ENCODE peak calls at places on chromosome 7, in six cellular contexts. One of them, this sample, is unnamed. For H3K36me3, the result is how much of the 10 kb centered on the place peaks cover.

GRCh38 chr7:144786522-144786921 is 49.3 kb downstream of the TPK1 start:
- DNase-seq in prostate gland: no peak
- DNase-seq in esophagus muscularis mucosa: no peak
- DNase-seq in heart left ventricle: no peak
- DNase-seq in stomach: no peak
- DNase-seq in IMR-90: no peak
- DNase-seq in this sample: no peak

GRCh38 chr7:149870701-149871483 is 2.9 kb upstream of the ATP6V0E2 start:
- DNase-seq in esophagus muscularis mucosa: no peak
- DNase-seq in heart left ventricle: peak
- DNase-seq in prostate gland: no peak
- DNase-seq in stomach: no peak
- DNase-seq in IMR-90: no peak
- DNase-seq in this sample: no peak

GRCh38 chr7:132406039-132406438 is 170.2 kb downstream of the PLXNA4 start:
- DNase-seq in esophagus muscularis mucosa: no peak
- DNase-seq in heart left ventricle: no peak
- DNase-seq in prostate gland: no peak
- DNase-seq in IMR-90: no peak
- DNase-seq in stomach: no peak
- DNase-seq in this sample: no peak

GRCh38 chr7:713488-714230 is 12.8 kb upstream of the DNAAF5 start:
- DNase-seq in IMR-90: no peak
- DNase-seq in stomach: no peak
- DNase-seq in prostate gland: no peak
- DNase-seq in heart left ventricle: no peak
- DNase-seq in esophagus muscularis mucosa: no peak
- DNase-seq in this sample: peak

GRCh38 chr7:836429-836828 is 4.2 kb downstream of the SUN1 start:
- DNase-seq in stomach: no peak
- DNase-seq in esophagus muscularis mucosa: no peak
- DNase-seq in prostate gland: no peak
- DNase-seq in heart left ventricle: peak
- DNase-seq in IMR-90: peak
- DNase-seq in this sample: no peak

GRCh38 chr7:73526892-73527821 is 5.1 kb upstream of the BAZ1B start:
- DNase-seq in prostate gland: no peak
- DNase-seq in heart left ventricle: no peak
- DNase-seq in stomach: no peak
- DNase-seq in esophagus muscularis mucosa: no peak
- DNase-seq in IMR-90: no peak
- DNase-seq in this sample: no peak

GRCh38 chr7:74026406-74027123 is 1.4 kb upstream of the ELN start:
- DNase-seq in prostate gland: peak
- DNase-seq in stomach: peak
- DNase-seq in esophagus muscularis mucosa: peak
- DNase-seq in heart left ventricle: peak
- DNase-seq in IMR-90: peak
- DNase-seq in this sample: no peak

GRCh38 chr7:17583786-17584185 is 285.3 kb downstream of the AHR start:
- DNase-seq in prostate gland: no peak
- DNase-seq in heart left ventricle: no peak
- DNase-seq in stomach: no peak
- DNase-seq in IMR-90: no peak
- DNase-seq in esophagus muscularis mucosa: no peak
- DNase-seq in this sample: no peak

GRCh38 chr7:105209870-105210269 is 178.9 kb downstream of the SRPK2 start:
- DNase-seq in stomach: no peak
- DNase-seq in prostate gland: no peak
- DNase-seq in esophagus muscularis mucosa: no peak
- DNase-seq in IMR-90: peak
- DNase-seq in heart left ventricle: no peak
- DNase-seq in this sample: no peak

GRCh38 chr7:17771901-17772408 is 168.3 kb downstream of the SNX13 start:
- DNase-seq in IMR-90: no peak
- DNase-seq in prostate gland: no peak
- DNase-seq in heart left ventricle: no peak
- DNase-seq in esophagus muscularis mucosa: no peak
- DNase-seq in stomach: no peak
- DNase-seq in this sample: no peak

GRCh38 chr7:154914580-154915380 is 88.1 kb downstream of the PAXIP1 start:
- DNase-seq in IMR-90: no peak
- DNase-seq in prostate gland: no peak
- DNase-seq in heart left ventricle: no peak
- DNase-seq in stomach: no peak
- DNase-seq in esophagus muscularis mucosa: no peak
- DNase-seq in this sample: peak

GRCh38 chr7:142352543-142352942 is 94.7 kb upstream of the PRSS58 start:
- DNase-seq in stomach: no peak
- DNase-seq in IMR-90: peak
- DNase-seq in heart left ventricle: no peak
- DNase-seq in esophagus muscularis mucosa: no peak
- DNase-seq in prostate gland: no peak
- DNase-seq in this sample: no peak

GRCh38 chr7:95545007-95545615 is 51.2 kb downstream of the PDK4 start:
- DNase-seq in IMR-90: peak
- DNase-seq in prostate gland: peak
- DNase-seq in esophagus muscularis mucosa: no peak
- DNase-seq in heart left ventricle: peak
- DNase-seq in stomach: peak
- DNase-seq in this sample: no peak

GRCh38 chr7:650339-651031 is 76.0 kb upstream of the DNAAF5 start:
- DNase-seq in esophagus muscularis mucosa: no peak
- DNase-seq in stomach: no peak
- DNase-seq in heart left ventricle: peak
- DNase-seq in IMR-90: no peak
- DNase-seq in prostate gland: no peak
- DNase-seq in this sample: no peak

GRCh38 chr7:140596751-140597424 is 43.7 kb downstream of the DENND2A start:
- DNase-seq in heart left ventricle: no peak
- DNase-seq in prostate gland: no peak
- DNase-seq in stomach: no peak
- DNase-seq in IMR-90: peak
- DNase-seq in esophagus muscularis mucosa: no peak
- DNase-seq in this sample: no peak

GRCh38 chr7:50591480-50592438 is 26.6 kb upstream of the DDC start:
- DNase-seq in stomach: no peak
- DNase-seq in prostate gland: no peak
- DNase-seq in IMR-90: no peak
- DNase-seq in heart left ventricle: no peak
- DNase-seq in esophagus muscularis mucosa: no peak
- DNase-seq in this sample: no peak

GRCh38 chr7:94391716-94392390 is 2.8 kb upstream of the COL1A2 start:
- DNase-seq in IMR-90: peak
- DNase-seq in prostate gland: no peak
- DNase-seq in esophagus muscularis mucosa: no peak
- DNase-seq in heart left ventricle: peak
- DNase-seq in stomach: no peak
- DNase-seq in this sample: no peak

GRCh38 chr7:151940048-151940845 is 16.0 kb upstream of the GALNTL5 start:
- DNase-seq in IMR-90: peak
- DNase-seq in heart left ventricle: no peak
- DNase-seq in esophagus muscularis mucosa: no peak
- DNase-seq in prostate gland: no peak
- DNase-seq in stomach: no peak
- DNase-seq in this sample: no peak

GRCh38 chr7:130180571-130180971 is 24.6 kb downstream of the TMEM209 start:
- DNase-seq in heart left ventricle: no peak
- DNase-seq in prostate gland: no peak
- DNase-seq in esophagus muscularis mucosa: no peak
- DNase-seq in IMR-90: peak
- DNase-seq in stomach: no peak
- DNase-seq in this sample: no peak

GRCh38 chr7:157431951-157432540 is 95.2 kb downstream of the DNAJB6 start:
- DNase-seq in stomach: peak
- DNase-seq in IMR-90: no peak
- DNase-seq in esophagus muscularis mucosa: no peak
- DNase-seq in heart left ventricle: peak
- DNase-seq in prostate gland: no peak
- DNase-seq in this sample: no peak

GRCh38 chr7:91533996-91534395 is 269.8 kb downstream of the FZD1 start:
- DNase-seq in heart left ventricle: no peak
- DNase-seq in esophagus muscularis mucosa: no peak
- DNase-seq in prostate gland: no peak
- DNase-seq in stomach: no peak
- DNase-seq in IMR-90: no peak
- DNase-seq in this sample: no peak
- TF ChIP-seq POLR2A in heart left ventricle: no peak
- TF ChIP-seq POLR2A in esophagus muscularis mucosa: no peak
- TF ChIP-seq POLR2A in prostate gland: no peak
- TF ChIP-seq POLR2A in stomach: no peak
- TF ChIP-seq POLR2A in IMR-90: no peak
- TF ChIP-seq POLR2A in this sample: no peak

GRCh38 chr7:70764004-70764691 is 367.8 kb upstream of the GALNT17 start:
- DNase-seq in IMR-90: no peak
- DNase-seq in esophagus muscularis mucosa: no peak
- DNase-seq in stomach: no peak
- DNase-seq in prostate gland: no peak
- DNase-seq in heart left ventricle: no peak
- DNase-seq in this sample: no peak

GRCh38 chr7:70764701-70765208 is 367.2 kb upstream of the GALNT17 start:
- DNase-seq in esophagus muscularis mucosa: no peak
- DNase-seq in heart left ventricle: no peak
- DNase-seq in IMR-90: no peak
- DNase-seq in stomach: no peak
- DNase-seq in prostate gland: no peak
- DNase-seq in this sample: no peak

GRCh38 chr7:70762697-70763096 is 369.2 kb upstream of the GALNT17 start:
- DNase-seq in stomach: no peak
- DNase-seq in esophagus muscularis mucosa: no peak
- DNase-seq in IMR-90: no peak
- DNase-seq in prostate gland: no peak
- DNase-seq in heart left ventricle: no peak
- DNase-seq in this sample: no peak

GRCh38 chr7:70765651-70766050 is 366.3 kb upstream of the GALNT17 start:
- DNase-seq in stomach: no peak
- DNase-seq in heart left ventricle: no peak
- DNase-seq in prostate gland: no peak
- DNase-seq in esophagus muscularis mucosa: no peak
- DNase-seq in IMR-90: no peak
- DNase-seq in this sample: no peak

GRCh38 chr7:70761711-70762328 is 370.1 kb upstream of the GALNT17 start:
- DNase-seq in heart left ventricle: no peak
- DNase-seq in esophagus muscularis mucosa: no peak
- DNase-seq in stomach: no peak
- DNase-seq in prostate gland: no peak
- DNase-seq in IMR-90: no peak
- DNase-seq in this sample: no peak
- H3K36me3 ChIP-seq in heart left ventricle: under half
- H3K36me3 ChIP-seq in esophagus muscularis mucosa: under half
- H3K36me3 ChIP-seq in stomach: under half
- H3K36me3 ChIP-seq in prostate gland: under half
- H3K36me3 ChIP-seq in IMR-90: under half
- H3K36me3 ChIP-seq in this sample: under half

DNA sequence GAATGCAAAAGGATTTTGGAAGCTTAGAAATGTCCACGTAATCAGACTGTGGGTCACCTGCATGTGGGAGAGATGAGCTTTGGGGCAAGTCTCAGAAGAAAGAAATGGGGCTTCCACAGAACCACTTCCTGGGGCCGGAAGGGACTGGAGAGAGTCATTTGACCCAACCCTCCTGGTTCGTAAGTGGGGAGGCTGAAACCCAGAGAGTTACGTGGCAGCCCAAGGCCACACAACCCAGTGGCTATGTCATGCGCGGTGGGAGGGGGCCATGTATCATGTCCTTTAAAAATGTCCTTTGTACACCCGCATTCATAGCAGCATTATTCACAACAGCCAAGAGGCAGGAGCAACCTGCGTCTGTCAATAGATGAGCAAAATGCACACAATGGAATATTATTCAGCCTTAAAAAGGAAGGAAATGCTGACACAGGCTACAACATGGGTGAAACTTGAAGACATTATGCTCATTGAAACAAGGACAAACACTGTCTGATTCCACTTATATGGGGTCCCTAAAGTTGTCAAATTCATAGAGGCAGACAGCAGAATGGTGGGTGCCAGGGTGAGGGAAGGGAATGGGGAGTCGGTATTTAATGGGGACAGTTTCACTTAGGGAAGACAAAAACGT is 15.1 kb downstream of the CAMK2B start:
- DNase-seq in esophagus muscularis mucosa: peak
- DNase-seq in heart left ventricle: no peak
- DNase-seq in stomach: peak
- DNase-seq in prostate gland: no peak
- DNase-seq in IMR-90: no peak
- DNase-seq in this sample: peak
- H3K4me3 ChIP-seq in esophagus muscularis mucosa: peak
- H3K4me3 ChIP-seq in heart left ventricle: peak
- H3K4me3 ChIP-seq in stomach: peak
- H3K4me3 ChIP-seq in prostate gland: peak
- H3K4me3 ChIP-seq in IMR-90: no peak
- H3K4me3 ChIP-seq in this sample: peak

DNA sequence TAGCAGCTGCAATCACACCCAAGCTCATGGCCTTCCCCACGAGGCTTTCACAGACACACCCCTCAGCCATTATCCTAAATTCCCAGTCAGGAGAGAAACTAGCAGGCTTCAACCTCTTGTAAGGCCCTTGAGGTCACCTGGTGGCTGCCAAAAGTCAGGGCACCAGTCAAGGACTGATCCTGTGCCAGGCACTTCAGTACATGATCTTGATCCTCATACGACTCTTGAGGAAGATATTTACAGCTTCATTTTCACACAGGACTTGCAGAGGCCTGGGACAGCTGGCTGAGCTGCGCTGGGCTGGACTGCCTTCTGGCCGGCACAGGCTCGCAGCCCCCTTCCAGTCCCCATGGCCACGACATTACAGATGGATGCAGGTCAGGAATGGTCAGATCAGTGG is 8.8 kb downstream of the PDAP1 start:
- DNase-seq in prostate gland: no peak
- DNase-seq in esophagus muscularis mucosa: no peak
- DNase-seq in stomach: no peak
- DNase-seq in heart left ventricle: no peak
- DNase-seq in IMR-90: no peak
- DNase-seq in this sample: no peak
- TF ChIP-seq POLR2A in prostate gland: no peak
- TF ChIP-seq POLR2A in esophagus muscularis mucosa: no peak
- TF ChIP-seq POLR2A in stomach: no peak
- TF ChIP-seq POLR2A in heart left ventricle: no peak
- TF ChIP-seq POLR2A in IMR-90: no peak
- TF ChIP-seq POLR2A in this sample: no peak